ENCODE peak calls at places on chromosomes 6 and 20, in eight cellular contexts. M is epithelial cell of proximal tubule, R is left ventricle myocardium superior, T is EH, N is heart right ventricle, Q is brain microvascular endothelial cell, Y is epithelial cell of prostate, V is ovary. W is an unnamed sample.
A peak's percentile ranks its signal among the peaks of the same experiment; 100 is the strongest.

GRCh38 chr6:2960935-2961334 is 10.4 kb downstream of the SERPINB6 start:
- DNase-seq in M (no peak), R (no peak), T (no peak), N (no peak), Q (no peak), Y (no peak), V (no peak), W (no peak)

GRCh38 chr20:35497780-35498189 is 31.7 kb downstream of the C20orf173 start:
- DNase-seq in M (no peak), R (peak; percentile 88), T (no peak), N (peak; percentile 64), Q (no peak), Y (no peak), V (peak; percentile 80), W (no peak)

GRCh38 chr6:42131531-42131930 is 10.9 kb downstream of the C6orf132 start:
- DNase-seq in M (no peak), R (no peak), T (peak; percentile 76), N (no peak), Q (peak; percentile 90), Y (no peak), V (no peak), W (no peak)

GRCh38 chr6:155177369-155177961 is 86.3 kb upstream of the CLDN20 start:
- DNase-seq in M (no peak), R (no peak), T (peak; percentile 73), N (peak; percentile 42), Q (peak; percentile 82), Y (no peak), V (no peak), W (no peak)

GRCh38 chr20:38591484-38592410 is 9.9 kb upstream of the ARHGAP40 start:
- DNase-seq in M (no peak), R (no peak), T (no peak), N (no peak), Q (no peak), Y (no peak), V (no peak), W (no peak)

GRCh38 chr6:16805190-16805860 is 44.1 kb upstream of the ATXN1 start:
- DNase-seq in M (peak; percentile 16), R (no peak), T (no peak), N (no peak), Q (no peak), Y (peak; percentile 22), V (no peak), W (no peak)

GRCh38 chr20:49268600-49269365 is 9.1 kb downstream of the ZNFX1 start:
- DNase-seq in M (no peak), R (no peak), T (peak; percentile 91), N (no peak), Q (peak; percentile 37), Y (no peak), V (no peak), W (no peak)

GRCh38 chr6:109791301-109791700 is 100.2 kb downstream of the FIG4 start:
- DNase-seq in M (no peak), R (no peak), T (peak; percentile 13), N (no peak), Q (peak; percentile 58), Y (no peak), V (no peak), W (no peak)

GRCh38 chr20:41365785-41366545 is 653 bp downstream of the EMILIN3 start:
- DNase-seq in M (no peak), R (no peak), T (no peak), N (no peak), Q (no peak), Y (no peak), V (peak; percentile 19), W (no peak)

GRCh38 chr20:62143976-62144825 is 632 bp downstream of the SS18L1 start:
- DNase-seq in M (no peak), R (peak; percentile 77), T (peak; percentile 71), N (peak; percentile 60), Q (no peak), Y (no peak), V (peak; percentile 53), W (peak; percentile 72)

GRCh38 chr20:25058797-25059486 is 1.0 kb upstream of the ACSS1 start:
- DNase-seq in M (no peak), R (no peak), T (peak; percentile 28), N (peak; percentile 63), Q (no peak), Y (no peak), V (no peak), W (no peak)

GRCh38 chr20:47809161-47809560 is 23.9 kb upstream of the SULF2 start:
- DNase-seq in M (no peak), R (no peak), T (no peak), N (no peak), Q (no peak), Y (no peak), V (no peak), W (no peak)

GRCh38 chr6:13519839-13520238 is 32.4 kb upstream of the GFOD1 start:
- DNase-seq in M (no peak), R (no peak), T (no peak), N (no peak), Q (no peak), Y (no peak), V (no peak), W (no peak)

GRCh38 chr20:5135363-5136012 is 8.7 kb downstream of the CDS2 start:
- DNase-seq in M (no peak), R (no peak), T (no peak), N (no peak), Q (no peak), Y (no peak), V (no peak), W (no peak)

GRCh38 chr6:37994238-37994637 is 174.7 kb downstream of the ZFAND3 start:
- DNase-seq in M (no peak), R (no peak), T (peak; percentile 76), N (no peak), Q (peak; percentile 32), Y (no peak), V (no peak), W (no peak)

GRCh38 chr6:139743629-139744028 is 369.2 kb upstream of the CITED2 start:
- DNase-seq in M (peak; percentile 98), R (no peak), T (peak; percentile 92), N (no peak), Q (peak; percentile 57), Y (peak; percentile 72), V (no peak), W (no peak)

GRCh38 chr6:166203641-166204222 is 36.1 kb upstream of the TBXT start:
- DNase-seq in M (no peak), R (no peak), T (no peak), N (no peak), Q (no peak), Y (no peak), V (no peak), W (no peak)

GRCh38 chr6:51738614-51739013 is 348.8 kb downstream of the PKHD1 start:
- DNase-seq in M (no peak), R (no peak), T (no peak), N (no peak), Q (no peak), Y (no peak), V (no peak), W (no peak)

GRCh38 chr6:51910846-51911245 is 176.6 kb downstream of the PKHD1 start:
- DNase-seq in M (peak; percentile 15), R (no peak), T (no peak), N (no peak), Q (no peak), Y (no peak), V (no peak), W (no peak)

GRCh38 chr6:142167472-142167871 is 20.4 kb downstream of the VTA1 start:
- DNase-seq in M (no peak), R (no peak), T (no peak), N (no peak), Q (no peak), Y (no peak), V (no peak), W (no peak)

GRCh38 chr6:110018486-110018885 is 40.4 kb downstream of the GPR6 start:
- DNase-seq in M (no peak), R (no peak), T (no peak), N (no peak), Q (no peak), Y (no peak), V (no peak), W (no peak)

W was measured in GM19239.